ENCODE peak calls at places on chromosomes 13 and 19, in six cellular contexts. I is pulmonary artery endothelial cell, Q is GM23248, Y is lung, G is endodermal cell, L is T-cell. W is an unnamed sample.

GRCh38 chr19:19303411-19303810 is 16.9 kb downstream of the SUGP1 start:
- DNase-seq in I (no peak), Q (no peak), L (no peak), Y (no peak), G (no peak), W (no peak)

GRCh38 chr13:93249259-93249917 is 22.8 kb downstream of the GPC6 start:
- DNase-seq in Y (no peak), G (no peak), Q (peak; percentile 88), L (no peak), I (no peak), W (peak; percentile 57)

GRCh38 chr13:66922444-66922843 is 307.7 kb downstream of the PCDH9 start:
- DNase-seq in Q (no peak), L (no peak), I (no peak), G (no peak), Y (no peak), W (no peak)

GRCh38 chr13:86633346-86633745 is 834.1 kb upstream of the SLITRK6 start:
- DNase-seq in Y (no peak), Q (no peak), L (no peak), G (no peak), I (no peak), W (no peak)

GRCh38 chr13:44719857-44720671 is 143.9 kb upstream of the TSC22D1 start:
- DNase-seq in G (no peak), I (no peak), L (no peak), Q (peak; percentile 88), Y (no peak), W (peak; percentile 39)

GRCh38 chr19:19319725-19320361 is 466 bp downstream of the SUGP1 start:
- DNase-seq in G (no peak), Q (peak; percentile 36), Y (no peak), L (no peak), I (no peak), W (no peak)

GRCh38 chr19:32101206-32101605 is 244.2 kb upstream of the ZNF507 start:
- DNase-seq in I (no peak), L (no peak), G (no peak), Q (no peak), Y (no peak), W (no peak)

GRCh38 chr13:94710081-94710809 is 2.1 kb downstream of the SOX21 start:
- DNase-seq in G (no peak), I (no peak), Y (no peak), L (no peak), Q (no peak), W (no peak)

GRCh38 chr19:49656456-49657109 is 9.1 kb downstream of the IRF3 start:
- DNase-seq in Y (no peak), L (no peak), Q (no peak), I (no peak), G (no peak), W (no peak)

GRCh38 chr19:55472463-55472862 is 4.0 kb upstream of the ZNF628 start:
- DNase-seq in Q (peak; percentile 67), I (no peak), Y (no peak), G (peak; percentile 45), L (no peak), W (peak; percentile 60)

GRCh38 chr13:44432595-44432994 is 59.0 kb downstream of the SERP2 start:
- DNase-seq in I (no peak), Y (no peak), Q (no peak), G (peak; percentile 53), L (no peak), W (no peak)

GRCh38 chr19:38706792-38707511 is 37.3 kb downstream of the CAPN12 start:
- DNase-seq in G (no peak), Y (no peak), I (no peak), Q (no peak), L (no peak), W (no peak)

GRCh38 chr19:5293607-5294089 is 47.0 kb downstream of the PTPRS start:
- DNase-seq in G (peak; percentile 89), Q (peak; percentile 78), Y (no peak), L (no peak), I (no peak), W (peak; percentile 88)

GRCh38 chr13:100608906-100609305 is 20.3 kb upstream of the GGACT start:
- DNase-seq in L (no peak), G (no peak), Q (no peak), Y (no peak), I (no peak), W (peak; percentile 14)

GRCh38 chr13:24066405-24067292 is 93.9 kb upstream of the SPATA13 start:
- DNase-seq in G (peak; percentile 66), L (no peak), Y (no peak), Q (no peak), I (no peak), W (no peak)

GRCh38 chr13:47080616-47081015 is 183.8 kb upstream of the HTR2A start:
- DNase-seq in Q (no peak), L (no peak), G (no peak), Y (no peak), I (no peak), W (no peak)

GRCh38 chr13:23751195-23751594 is 138.0 kb downstream of the MIPEP start:
- DNase-seq in Y (no peak), G (no peak), L (no peak), I (no peak), Q (no peak), W (no peak)

GRCh38 chr13:95456837-95457236 is 95.7 kb upstream of the CLDN10 start:
- DNase-seq in L (no peak), Y (no peak), I (no peak), Q (no peak), G (no peak), W (no peak)

GRCh38 chr19:40549007-40549708 is 27.5 kb upstream of the SHKBP1 start:
- DNase-seq in Q (peak; percentile 56), L (peak; percentile 30), G (peak; percentile 98), Y (peak; percentile 58), I (no peak), W (peak; percentile 68)

GRCh38 chr19:45507864-45508680 is 793 bp downstream of the VASP start:
- DNase-seq in I (no peak), Q (peak; percentile 65), L (no peak), G (peak; percentile 89), Y (no peak), W (peak; percentile 46)

GRCh38 chr19:19134687-19135158 is 3.6 kb downstream of the TMEM161A start:
- DNase-seq in Q (no peak), I (no peak), Y (no peak), G (peak; percentile 89), L (peak; percentile 7), W (no peak)

GRCh38 chr19:5880604-5881078 is 10.3 kb upstream of the FUT5 start:
- DNase-seq in L (no peak), G (peak; percentile 73), I (no peak), Q (peak; percentile 51), Y (no peak), W (peak; percentile 85)

GRCh38 chr19:1455336-1456120 is 5.6 kb downstream of the APC2 start:
- DNase-seq in G (peak; percentile 98), Q (peak; percentile 77), Y (peak; percentile 50), I (no peak), L (no peak), W (peak; percentile 78)